ENCODE peak calls at places on chromosomes 1 and 21, in ten cellular contexts. K, Y, J, R, O, I, W, F, G and L are unnamed samples.
A peak's percentile ranks its signal among the peaks of the same experiment; 100 is the strongest.

GRCh38 chr1:81703736-81704463 is 96.8 kb upstream of the ADGRL2 start:
- DNase-seq in K (peak; percentile 82), Y (no peak), J (no peak), R (no peak), O (no peak), I (no peak), W (no peak), F (no peak), G (no peak), L (no peak)

GRCh38 chr1:234315588-234315987 is 57.7 kb upstream of the COA6 start:
- DNase-seq in K (no peak), Y (no peak), J (no peak), R (no peak), O (no peak), I (no peak), W (no peak), F (no peak), G (no peak), L (no peak)

GRCh38 chr1:157580179-157580827 is 17.6 kb downstream of the FCRL4 start:
- DNase-seq in K (peak; percentile 79), Y (peak; percentile 71), J (peak; percentile 4), R (peak; percentile 40), O (peak; percentile 67), I (no peak), W (peak; percentile 65), F (peak; percentile 49), G (peak; percentile 32), L (peak; percentile 69)

GRCh38 chr1:94258873-94259331 is 21.5 kb upstream of the ARHGAP29 start:
- DNase-seq in K (peak; percentile 67), Y (peak; percentile 71), J (no peak), R (no peak), O (no peak), I (no peak), W (no peak), F (no peak), G (peak; percentile 46), L (peak; percentile 46)

GRCh38 chr21:31604591-31605190 is 54.8 kb upstream of the SOD1 start:
- DNase-seq in K (peak; percentile 72), Y (peak; percentile 45), J (no peak), R (peak; percentile 81), O (peak; percentile 52), I (peak; percentile 72), W (peak; percentile 61), F (peak; percentile 80), G (peak; percentile 73), L (peak; percentile 23)

GRCh38 chr1:233790662-233791371 is 113.7 kb upstream of the SLC35F3 start:
- DNase-seq in K (peak; percentile 79), Y (peak; percentile 43), J (peak; percentile 29), R (peak; percentile 40), O (peak; percentile 23), I (no peak), W (no peak), F (peak; percentile 66), G (peak; percentile 71), L (peak; percentile 31)

GRCh38 chr1:219917851-219918466 is 10.4 kb downstream of the SLC30A10 start:
- DNase-seq in K (peak; percentile 75), Y (peak; percentile 87), J (no peak), R (no peak), O (no peak), I (no peak), W (no peak), F (no peak), G (no peak), L (no peak)

GRCh38 chr1:224565186-224565585 is 50.9 kb upstream of the CNIH3 start:
- DNase-seq in K (peak; percentile 96), Y (peak; percentile 71), J (no peak), R (no peak), O (no peak), I (no peak), W (no peak), F (no peak), G (peak; percentile 67), L (no peak)

GRCh38 chr1:106360252-106360651 is 696.2 kb upstream of the PRMT6 start:
- DNase-seq in K (peak; percentile 1), Y (no peak), J (no peak), R (no peak), O (no peak), I (no peak), W (no peak), F (no peak), G (no peak), L (no peak)

GRCh38 chr21:34511787-34512451 is at the start of gene KCNE1:
- DNase-seq in K (peak; percentile 67), Y (no peak), J (no peak), R (no peak), O (no peak), I (no peak), W (no peak), F (no peak), G (no peak), L (no peak)

GRCh38 chr1:19762175-19762779 is 37.4 kb downstream of the TMCO4 start:
- DNase-seq in K (peak; percentile 30), Y (no peak), J (peak; percentile 49), R (peak; percentile 60), O (no peak), I (peak; percentile 33), W (no peak), F (peak; percentile 34), G (peak; percentile 61), L (no peak)

GRCh38 chr1:219495737-219496408 is 117.0 kb downstream of the ZC3H11B start:
- DNase-seq in K (no peak), Y (no peak), J (no peak), R (no peak), O (no peak), I (no peak), W (no peak), F (peak; percentile 8), G (no peak), L (no peak)

GRCh38 chr1:145695781-145696629 is 11.2 kb downstream of the PDZK1 start:
- DNase-seq in K (no peak), Y (no peak), J (no peak), R (no peak), O (no peak), I (no peak), W (no peak), F (no peak), G (no peak), L (no peak)

GRCh38 chr1:201267481-201268229 is 15.7 kb upstream of the PKP1 start:
- DNase-seq in K (peak; percentile 91), Y (no peak), J (no peak), R (no peak), O (no peak), I (no peak), W (no peak), F (no peak), G (peak; percentile 42), L (no peak)

GRCh38 chr1:171990371-171990770 is 149.1 kb downstream of the DNM3 start:
- DNase-seq in K (no peak), Y (no peak), J (no peak), R (no peak), O (no peak), I (no peak), W (no peak), F (no peak), G (no peak), L (no peak)